ENCODE peak calls at places on chromosomes 16 and 17, in four cellular contexts. I is tibial artery, W is left lung, M is fibroblast of mammary gland. F is an unnamed sample.

GRCh38 chr17:78765821-78766220 is 16.3 kb downstream of the CYTH1 start:
- DNase-seq in I (no peak), W (no peak), M (no peak), F (no peak)

GRCh38 chr17:9865585-9865984 is 39.5 kb downstream of the RCVRN start:
- DNase-seq in I (no peak), W (no peak), M (peak), F (no peak)

GRCh38 chr17:80855968-80856862 is 135.4 kb upstream of the CHMP6 start:
- DNase-seq in I (peak), W (peak), M (peak), F (peak)

GRCh38 chr17:43418441-43419374 is 19.9 kb downstream of the ARL4D start:
- DNase-seq in I (peak), W (peak), M (peak), F (peak)

GRCh38 chr16:25009822-25010221 is 5.3 kb downstream of the ARHGAP17 start:
- DNase-seq in I (peak), W (peak), M (no peak), F (no peak)

GRCh38 chr17:39700148-39700987 is 504 bp downstream of the ERBB2 start:
- DNase-seq in I (no peak), W (no peak), M (no peak), F (peak)

GRCh38 chr16:3070608-3071111 is 5.2 kb downstream of the IL32 start:
- DNase-seq in I (no peak), W (no peak), M (no peak), F (no peak)

GRCh38 chr16:48914070-48914469 is 304.1 kb upstream of the N4BP1 start:
- DNase-seq in I (no peak), W (no peak), M (no peak), F (no peak)

GRCh38 chr17:16269658-16270057 is 52.6 kb downstream of the PIGL start:
- DNase-seq in I (no peak), W (no peak), M (peak), F (no peak)

GRCh38 chr17:66904760-66905637 is 59.5 kb upstream of the CACNG4 start:
- DNase-seq in I (no peak), W (no peak), M (peak), F (peak)

GRCh38 chr17:50173335-50173941 is 7.6 kb downstream of the SGCA start:
- DNase-seq in I (peak), W (peak), M (peak), F (no peak)

GRCh38 chr17:5526821-5527598 is 40.6 kb downstream of the MIS12 start:
- DNase-seq in I (peak), W (no peak), M (peak), F (peak)

GRCh38 chr17:75874323-75875181 is 3.8 kb downstream of the TRIM47 start:
- DNase-seq in I (no peak), W (no peak), M (no peak), F (no peak)

GRCh38 chr16:10408824-10409381 is 23.0 kb downstream of the ATF7IP2 start:
- DNase-seq in I (no peak), W (no peak), M (peak), F (no peak)

GRCh38 chr16:66028505-66029216 is 337.8 kb upstream of the CDH5 start:
- DNase-seq in I (peak), W (no peak), M (peak), F (no peak)

GRCh38 chr17:12041316-12041715 is 20.6 kb downstream of the MAP2K4 start:
- DNase-seq in I (no peak), W (no peak), M (peak), F (no peak)

GRCh38 chr17:58046230-58047094 is 36.8 kb upstream of the DYNLL2 start:
- DNase-seq in I (no peak), W (no peak), M (no peak), F (no peak)

GRCh38 chr17:65712383-65713267 is 151.2 kb upstream of the AXIN2 start:
- DNase-seq in I (no peak), W (no peak), M (no peak), F (no peak)

GRCh38 chr17:40307001-40307690 is 1.8 kb upstream of the RARA start:
- DNase-seq in I (no peak), W (no peak), M (peak), F (peak)

GRCh38 chr17:20999841-21000532 is 42.8 kb downstream of the USP22 start:
- DNase-seq in I (no peak), W (no peak), M (no peak), F (peak)

GRCh38 chr16:67447508-67448076 is 16.7 kb downstream of the HSD11B2 start:
- DNase-seq in I (no peak), W (no peak), M (peak), F (no peak)

GRCh38 chr16:19062706-19063105 is 4.7 kb upstream of the COQ7 start:
- DNase-seq in I (no peak), W (no peak), M (no peak), F (no peak)

GRCh38 chr17:66737524-66737923 is 97.4 kb upstream of the CACNG5 start:
- DNase-seq in I (no peak), W (peak), M (peak), F (peak)

GRCh38 chr16:66636199-66636598 is 31.7 kb downstream of the CMTM3 start:
- DNase-seq in I (no peak), W (no peak), M (no peak), F (no peak)

GRCh38 chr16:88408561-88408960 is 25.8 kb downstream of the ZNF469 start:
- DNase-seq in I (no peak), W (no peak), M (no peak), F (no peak)

GRCh38 chr16:57279780-57280638 is 4.5 kb downstream of the PLLP start:
- DNase-seq in I (no peak), W (no peak), M (no peak), F (no peak)

GRCh38 chr17:19733953-19734526 is 14.1 kb downstream of the ALDH3A1 start:
- DNase-seq in I (no peak), W (no peak), M (no peak), F (no peak)

GRCh38 chr17:1108810-1109605 is 70.8 kb downstream of the ABR start:
- DNase-seq in I (no peak), W (peak), M (peak), F (peak)

GRCh38 chr17:29577009-29577777 is 8.7 kb downstream of the TP53I13 start:
- DNase-seq in I (no peak), W (no peak), M (no peak), F (no peak)

GRCh38 chr17:17561408-17562144 is 29.9 kb downstream of the PEMT start:
- DNase-seq in I (peak), W (peak), M (no peak), F (no peak)

GRCh38 chr17:75551276-75551675 is 25.8 kb downstream of the LLGL2 start:
- DNase-seq in I (no peak), W (no peak), M (no peak), F (no peak)

GRCh38 chr17:4448197-4448980 is 14.6 kb downstream of the SPNS3 start:
- DNase-seq in I (no peak), W (no peak), M (peak), F (no peak)